ENCODE peak calls at places on chromosomes 16 and 17, in seven cellular contexts. One of them, this sample, is unnamed. For H3K4me1, the result is how much of the 10 kb centered on the place peaks cover.

GRCh38 chr16:11256657-11257130 is 690 bp upstream of the SOCS1 start:
- DNase-seq in heart left ventricle: peak
- DNase-seq in sigmoid colon: peak
- DNase-seq in upper lobe of right lung: no peak
- DNase-seq in body of pancreas: peak
- DNase-seq in mesendoderm: peak
- DNase-seq in Caco-2: peak
- DNase-seq in this sample: no peak

GRCh38 chr17:17269926-17270773 is 10.9 kb downstream of the COPS3 start:
- DNase-seq in mesendoderm: peak
- DNase-seq in sigmoid colon: no peak
- DNase-seq in Caco-2: peak
- DNase-seq in body of pancreas: no peak
- DNase-seq in heart left ventricle: no peak
- DNase-seq in upper lobe of right lung: no peak
- DNase-seq in this sample: no peak

GRCh38 chr16:66475232-66475631 is 48.1 kb downstream of the BEAN1 start:
- DNase-seq in upper lobe of right lung: no peak
- DNase-seq in heart left ventricle: no peak
- DNase-seq in body of pancreas: no peak
- DNase-seq in mesendoderm: no peak
- DNase-seq in sigmoid colon: peak
- DNase-seq in Caco-2: no peak
- DNase-seq in this sample: no peak

GRCh38 chr17:57165754-57166153 is 80.7 kb downstream of the AKAP1 start:
- DNase-seq in sigmoid colon: no peak
- DNase-seq in upper lobe of right lung: no peak
- DNase-seq in heart left ventricle: no peak
- DNase-seq in mesendoderm: no peak
- DNase-seq in body of pancreas: no peak
- DNase-seq in Caco-2: no peak
- DNase-seq in this sample: no peak

GRCh38 chr17:17561408-17562144 is 29.9 kb downstream of the PEMT start:
- DNase-seq in upper lobe of right lung: peak
- DNase-seq in heart left ventricle: no peak
- DNase-seq in body of pancreas: peak
- DNase-seq in mesendoderm: no peak
- DNase-seq in sigmoid colon: no peak
- DNase-seq in Caco-2: no peak
- DNase-seq in this sample: no peak

GRCh38 chr17:10063730-10064221 is 134.6 kb downstream of the GAS7 start:
- DNase-seq in heart left ventricle: peak
- DNase-seq in sigmoid colon: peak
- DNase-seq in mesendoderm: no peak
- DNase-seq in Caco-2: no peak
- DNase-seq in body of pancreas: no peak
- DNase-seq in upper lobe of right lung: no peak
- DNase-seq in this sample: no peak

GRCh38 chr16:69367980-69368379 is 16.4 kb upstream of the TMED6 start:
- DNase-seq in body of pancreas: no peak
- DNase-seq in sigmoid colon: no peak
- DNase-seq in Caco-2: no peak
- DNase-seq in mesendoderm: no peak
- DNase-seq in heart left ventricle: no peak
- DNase-seq in upper lobe of right lung: no peak
- DNase-seq in this sample: no peak

GRCh38 chr17:48542956-48543853 is 1.7 kb downstream of the HOXB2 start:
- DNase-seq in upper lobe of right lung: no peak
- DNase-seq in Caco-2: peak
- DNase-seq in body of pancreas: no peak
- DNase-seq in mesendoderm: peak
- DNase-seq in heart left ventricle: peak
- DNase-seq in sigmoid colon: peak
- DNase-seq in this sample: peak

GRCh38 chr17:47210105-47210504 is 957 bp downstream of the MYL4 start:
- DNase-seq in sigmoid colon: no peak
- DNase-seq in mesendoderm: peak
- DNase-seq in Caco-2: no peak
- DNase-seq in upper lobe of right lung: no peak
- DNase-seq in body of pancreas: no peak
- DNase-seq in heart left ventricle: no peak
- DNase-seq in this sample: no peak

GRCh38 chr16:80120899-80121521 is 419.8 kb upstream of the DYNLRB2 start:
- DNase-seq in Caco-2: no peak
- DNase-seq in body of pancreas: no peak
- DNase-seq in sigmoid colon: no peak
- DNase-seq in mesendoderm: no peak
- DNase-seq in upper lobe of right lung: no peak
- DNase-seq in heart left ventricle: no peak
- DNase-seq in this sample: no peak

GRCh38 chr17:57481901-57482300 is 225.6 kb downstream of the MSI2 start:
- DNase-seq in body of pancreas: no peak
- DNase-seq in heart left ventricle: no peak
- DNase-seq in Caco-2: no peak
- DNase-seq in sigmoid colon: no peak
- DNase-seq in upper lobe of right lung: no peak
- DNase-seq in mesendoderm: no peak
- DNase-seq in this sample: no peak

GRCh38 chr17:53627511-53627910 is 195.2 kb upstream of the KIF2B start:
- DNase-seq in upper lobe of right lung: no peak
- DNase-seq in Caco-2: no peak
- DNase-seq in heart left ventricle: no peak
- DNase-seq in body of pancreas: no peak
- DNase-seq in mesendoderm: no peak
- DNase-seq in sigmoid colon: no peak
- DNase-seq in this sample: no peak

GRCh38 chr17:74455025-74455585 is 11.3 kb upstream of the CD300A start:
- DNase-seq in body of pancreas: no peak
- DNase-seq in heart left ventricle: peak
- DNase-seq in Caco-2: no peak
- DNase-seq in mesendoderm: no peak
- DNase-seq in sigmoid colon: no peak
- DNase-seq in upper lobe of right lung: no peak
- DNase-seq in this sample: no peak

GRCh38 chr17:3788200-3788599 is 12.8 kb downstream of the ITGAE start:
- DNase-seq in mesendoderm: no peak
- DNase-seq in Caco-2: no peak
- DNase-seq in body of pancreas: no peak
- DNase-seq in heart left ventricle: no peak
- DNase-seq in upper lobe of right lung: no peak
- DNase-seq in sigmoid colon: no peak
- DNase-seq in this sample: no peak

GRCh38 chr16:81723098-81723723 is 55.9 kb upstream of the PLCG2 start:
- DNase-seq in body of pancreas: no peak
- DNase-seq in upper lobe of right lung: no peak
- DNase-seq in sigmoid colon: no peak
- DNase-seq in Caco-2: peak
- DNase-seq in heart left ventricle: no peak
- DNase-seq in mesendoderm: peak
- DNase-seq in this sample: peak

GRCh38 chr17:30360396-30360795 is 18.3 kb upstream of the CPD start:
- DNase-seq in sigmoid colon: no peak
- DNase-seq in heart left ventricle: no peak
- DNase-seq in body of pancreas: no peak
- DNase-seq in Caco-2: no peak
- DNase-seq in mesendoderm: no peak
- DNase-seq in upper lobe of right lung: no peak
- DNase-seq in this sample: no peak

GRCh38 chr17:73420897-73421296 is 109.1 kb upstream of the CDC42EP4 start:
- DNase-seq in heart left ventricle: no peak
- DNase-seq in sigmoid colon: peak
- DNase-seq in upper lobe of right lung: no peak
- DNase-seq in mesendoderm: peak
- DNase-seq in body of pancreas: no peak
- DNase-seq in Caco-2: peak
- DNase-seq in this sample: no peak

GRCh38 chr17:68417317-68417716 is 40.0 kb downstream of the WIPI1 start:
- DNase-seq in sigmoid colon: peak
- DNase-seq in heart left ventricle: no peak
- DNase-seq in upper lobe of right lung: peak
- DNase-seq in mesendoderm: no peak
- DNase-seq in body of pancreas: no peak
- DNase-seq in Caco-2: no peak
- DNase-seq in this sample: no peak

DNA sequence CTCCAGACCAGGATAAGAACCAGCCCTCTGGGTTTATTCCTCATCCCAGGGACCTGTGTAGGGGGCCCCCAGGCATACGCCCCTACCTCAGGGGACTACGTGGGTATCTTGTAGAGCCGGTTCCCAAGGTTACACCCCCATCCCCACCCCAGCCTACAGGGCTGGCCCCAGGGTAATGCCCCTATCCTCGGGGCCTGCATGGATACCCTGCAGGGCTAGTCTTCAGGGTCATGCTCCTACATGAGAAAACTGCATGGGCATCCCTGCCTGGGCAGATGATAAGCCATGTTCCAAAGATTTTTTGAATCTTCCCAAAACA is 14.2 kb downstream of the HDAC5 start:
- DNase-seq in upper lobe of right lung: no peak
- DNase-seq in heart left ventricle: no peak
- DNase-seq in body of pancreas: no peak
- DNase-seq in sigmoid colon: no peak
- DNase-seq in mesendoderm: no peak
- DNase-seq in Caco-2: no peak
- DNase-seq in this sample: no peak
- H3K4me3 ChIP-seq in upper lobe of right lung: peak
- H3K4me3 ChIP-seq in heart left ventricle: peak
- H3K4me3 ChIP-seq in body of pancreas: no peak
- H3K4me3 ChIP-seq in sigmoid colon: no peak
- H3K4me3 ChIP-seq in mesendoderm: no peak
- H3K4me3 ChIP-seq in Caco-2: no peak
- H3K4me3 ChIP-seq in this sample: no peak

DNA sequence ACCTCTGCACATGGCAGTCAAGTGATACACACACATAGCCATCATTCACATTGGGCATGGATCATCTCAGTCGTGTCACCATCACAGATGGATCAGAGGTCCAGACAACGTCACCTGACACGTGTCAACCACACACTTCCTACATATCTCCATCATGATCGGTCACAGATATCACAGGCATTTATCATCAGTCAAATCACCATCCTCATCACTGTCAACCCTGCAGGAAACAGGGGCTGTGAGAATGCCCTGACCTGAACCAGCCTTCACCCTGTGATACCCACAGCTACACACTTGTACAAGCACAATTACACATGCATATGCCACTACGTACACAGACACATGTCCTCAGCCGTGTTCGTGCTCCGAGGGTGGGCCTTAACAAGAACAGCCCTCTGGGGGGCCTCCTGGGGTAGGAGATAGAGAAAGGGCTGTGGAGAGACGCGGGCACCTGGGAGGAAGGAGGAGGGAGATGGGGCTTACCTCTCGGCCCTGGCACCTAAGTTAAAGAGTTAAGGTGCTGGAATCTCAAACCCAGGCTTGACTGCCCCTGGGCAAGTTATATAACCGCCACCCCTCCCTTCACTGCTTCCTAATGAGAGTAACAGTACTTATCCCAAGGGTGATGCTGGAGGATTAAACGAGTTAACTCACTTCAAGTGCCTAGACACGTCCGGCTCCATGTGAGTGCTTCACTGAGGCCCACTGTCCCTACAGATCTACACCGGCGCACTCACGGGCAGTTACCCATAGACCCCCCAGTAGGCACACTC is 1.1 kb downstream of the SLC12A4 start:
- DNase-seq in body of pancreas: no peak
- DNase-seq in mesendoderm: peak
- DNase-seq in Caco-2: no peak
- DNase-seq in upper lobe of right lung: no peak
- DNase-seq in heart left ventricle: no peak
- DNase-seq in sigmoid colon: no peak
- DNase-seq in this sample: no peak
- H3K4me1 ChIP-seq in body of pancreas: under half
- H3K4me1 ChIP-seq in mesendoderm: under half
- H3K4me1 ChIP-seq in Caco-2: under half
- H3K4me1 ChIP-seq in upper lobe of right lung: half or more
- H3K4me1 ChIP-seq in heart left ventricle: half or more
- H3K4me1 ChIP-seq in sigmoid colon: under half
- H3K4me1 ChIP-seq in this sample: under half

DNA sequence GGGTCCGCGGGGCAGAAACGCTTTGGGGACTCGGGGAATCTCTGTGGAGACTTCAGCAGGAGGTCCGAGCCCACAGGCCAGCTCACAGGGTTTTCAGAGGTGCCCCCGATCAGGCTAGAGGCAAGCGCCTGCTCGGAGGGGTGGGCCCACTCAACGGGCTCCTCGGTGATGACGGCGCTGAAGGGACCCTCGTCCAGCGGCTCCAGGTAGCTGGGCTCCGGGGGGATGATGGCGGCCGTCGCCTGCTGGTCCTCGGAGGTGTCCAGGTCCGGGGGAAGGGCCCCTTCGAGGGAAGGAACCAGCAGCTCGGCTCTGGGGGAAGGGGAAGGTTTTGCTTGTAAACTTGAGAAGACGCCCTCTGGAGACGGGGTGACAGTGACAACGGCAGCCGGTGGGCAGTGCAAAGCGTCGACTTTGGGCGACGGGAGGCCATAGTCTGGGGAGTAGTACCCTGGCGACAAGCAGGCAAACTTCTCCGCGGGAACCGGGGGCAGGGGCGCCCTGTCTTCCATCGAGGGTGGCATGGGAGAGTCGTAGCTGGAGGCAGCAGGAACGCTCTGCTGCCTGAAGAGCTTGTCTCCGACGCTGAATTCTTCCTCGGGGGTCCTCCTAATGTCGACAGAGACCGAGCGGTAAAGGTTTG is 63.2 kb downstream of the ZNF778 start:
- DNase-seq in upper lobe of right lung: no peak
- DNase-seq in body of pancreas: no peak
- DNase-seq in heart left ventricle: no peak
- DNase-seq in Caco-2: no peak
- DNase-seq in sigmoid colon: no peak
- DNase-seq in mesendoderm: no peak
- DNase-seq in this sample: no peak
- H3K4me3 ChIP-seq in upper lobe of right lung: no peak
- H3K4me3 ChIP-seq in body of pancreas: no peak
- H3K4me3 ChIP-seq in heart left ventricle: no peak
- H3K4me3 ChIP-seq in Caco-2: no peak
- H3K4me3 ChIP-seq in sigmoid colon: no peak
- H3K4me3 ChIP-seq in mesendoderm: no peak
- H3K4me3 ChIP-seq in this sample: no peak

GRCh38 chr17:50146230-50146926 is 4.1 kb downstream of the PPP1R9B start:
- DNase-seq in heart left ventricle: no peak
- DNase-seq in Caco-2: no peak
- DNase-seq in mesendoderm: no peak
- DNase-seq in upper lobe of right lung: no peak
- DNase-seq in sigmoid colon: no peak
- DNase-seq in body of pancreas: no peak
- DNase-seq in this sample: no peak

GRCh38 chr17:50148226-50149098 is 2.0 kb downstream of the PPP1R9B start:
- DNase-seq in upper lobe of right lung: peak
- DNase-seq in body of pancreas: peak
- DNase-seq in heart left ventricle: peak
- DNase-seq in sigmoid colon: no peak
- DNase-seq in Caco-2: peak
- DNase-seq in mesendoderm: peak
- DNase-seq in this sample: peak

GRCh38 chr17:50149099-50149424 is 1.4 kb downstream of the PPP1R9B start:
- DNase-seq in Caco-2: no peak
- DNase-seq in sigmoid colon: no peak
- DNase-seq in mesendoderm: no peak
- DNase-seq in upper lobe of right lung: no peak
- DNase-seq in heart left ventricle: no peak
- DNase-seq in body of pancreas: no peak
- DNase-seq in this sample: no peak

GRCh38 chr17:50146927-50147640 is 3.4 kb downstream of the PPP1R9B start:
- DNase-seq in upper lobe of right lung: no peak
- DNase-seq in mesendoderm: no peak
- DNase-seq in Caco-2: no peak
- DNase-seq in body of pancreas: no peak
- DNase-seq in heart left ventricle: no peak
- DNase-seq in sigmoid colon: no peak
- DNase-seq in this sample: no peak

GRCh38 chr17:50147841-50148225 is 2.6 kb downstream of the PPP1R9B start:
- DNase-seq in upper lobe of right lung: no peak
- DNase-seq in Caco-2: peak
- DNase-seq in sigmoid colon: no peak
- DNase-seq in mesendoderm: peak
- DNase-seq in body of pancreas: no peak
- DNase-seq in heart left ventricle: no peak
- DNase-seq in this sample: no peak
- H3K4me1 ChIP-seq in upper lobe of right lung: under half
- H3K4me1 ChIP-seq in Caco-2: under half
- H3K4me1 ChIP-seq in sigmoid colon: under half
- H3K4me1 ChIP-seq in mesendoderm: under half
- H3K4me1 ChIP-seq in body of pancreas: half or more
- H3K4me1 ChIP-seq in heart left ventricle: under half
- H3K4me1 ChIP-seq in this sample: half or more